ENCODE peak calls at places on chromosomes 13 and 19, in four cellular contexts. A is WERI-Rb-1, Y is brain microvascular endothelial cell, V is dorsolateral prefrontal cortex. J is an unnamed sample.

GRCh38 chr19:50486823-50487515 is 10.3 kb upstream of the GARIN5A start:
- DNase-seq in A (peak; percentile 82), Y (peak; percentile 59), V (no peak), J (peak; percentile 37)

GRCh38 chr13:33311040-33311439 is 25.5 kb upstream of the STARD13 start:
- DNase-seq in A (no peak), Y (no peak), V (no peak), J (no peak)

GRCh38 chr13:98174321-98174720 is 2.7 kb downstream of the RNF113B start:
- DNase-seq in A (no peak), Y (no peak), V (no peak), J (no peak)

GRCh38 chr19:30221176-30221575 is 151.0 kb upstream of the ZNF536 start:
- DNase-seq in A (no peak), Y (no peak), V (no peak), J (no peak)

GRCh38 chr19:5575553-5575952 is 7.8 kb upstream of the TINCR start:
- DNase-seq in A (no peak), Y (no peak), V (no peak), J (no peak)

GRCh38 chr19:16882146-16882545 is 6.7 kb upstream of the F2RL3 start:
- DNase-seq in A (no peak), Y (no peak), V (no peak), J (no peak)

GRCh38 chr19:18777725-18778389 is 13.2 kb downstream of the COMP start:
- DNase-seq in A (no peak), Y (no peak), V (no peak), J (no peak)

GRCh38 chr19:3115916-3116602 is 19.8 kb upstream of the GNA15 start:
- DNase-seq in A (no peak), Y (no peak), V (no peak), J (no peak)

GRCh38 chr13:113951246-113951999 is 22.5 kb downstream of the C13orf46 start:
- DNase-seq in A (peak; percentile 96), Y (peak; percentile 31), V (peak; percentile 63), J (no peak)

DNA sequence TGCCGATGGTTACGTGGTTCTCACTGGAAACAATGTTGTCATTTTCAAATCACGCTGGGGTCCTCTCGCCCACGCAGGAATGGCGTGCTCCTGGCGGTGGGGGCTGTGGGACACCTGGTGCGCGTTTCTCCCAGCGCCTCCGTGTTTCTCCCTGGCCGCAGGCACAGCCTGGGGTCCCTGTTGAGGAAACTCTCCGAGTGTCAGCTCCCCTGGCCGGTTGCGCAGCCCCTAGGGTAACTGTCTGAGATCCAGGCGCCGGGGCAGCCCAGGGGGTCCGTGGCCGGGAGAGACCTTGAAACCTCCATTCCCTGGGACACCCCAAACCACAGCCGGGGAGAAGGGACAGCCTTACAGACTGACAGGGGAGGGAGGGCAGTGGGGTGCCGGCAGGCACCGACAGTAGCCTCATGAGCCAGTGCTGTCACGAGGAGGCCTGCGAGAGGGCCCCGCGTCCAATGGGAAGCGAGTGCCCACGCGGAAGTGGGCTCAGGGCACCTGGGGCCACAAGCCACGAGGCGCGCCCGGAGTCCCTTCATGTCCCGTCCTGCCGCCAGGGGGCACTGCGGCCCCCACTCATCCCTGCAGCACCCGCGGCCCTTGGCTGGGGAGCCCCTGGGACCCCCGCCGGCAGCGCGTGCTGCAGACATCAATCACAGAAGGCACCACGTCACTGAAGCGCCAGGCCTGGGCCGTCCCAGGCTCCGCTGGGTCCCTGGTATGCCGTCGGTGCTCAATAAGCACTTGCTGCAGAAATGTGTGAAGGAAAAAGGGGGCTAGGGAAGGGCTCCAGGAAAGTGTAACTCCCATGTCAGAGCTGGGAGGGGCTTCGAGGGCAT is 9.5 kb downstream of the ADAMTSL5 start:
- DNase-seq in A (peak; percentile 70), Y (peak; percentile 14), V (peak; percentile 59), J (peak; percentile 43)
- H3K4me3 ChIP-seq in A (no peak overlapping the region), Y (no peak overlapping the region), V (no peak overlapping the region), J (no peak overlapping the region)

GRCh38 chr19:11204943-11205349 is 7.6 kb upstream of the KANK2 start:
- DNase-seq in A (no peak), Y (no peak), V (no peak), J (no peak)
- H3K27ac ChIP-seq in A (no peak overlapping the region), Y (no peak overlapping the region), V (no peak overlapping the region), J (no peak overlapping the region)

GRCh38 chr13:20090349-20090748 is 70.5 kb downstream of the GJA3 start:
- DNase-seq in A (no peak), Y (no peak), V (no peak), J (no peak)
- TF ChIP-seq CTCF in A (no peak), Y (no peak), V (peak; percentile 37), J (no peak)

GRCh38 chr13:24716446-24716845 is 36.2 kb downstream of the ATP12A start:
- DNase-seq in A (no peak), Y (no peak), V (no peak), J (no peak)
- H3K4me3 ChIP-seq in A (no peak overlapping the region), Y (no peak overlapping the region), V (no peak overlapping the region), J (no peak overlapping the region)

DNA sequence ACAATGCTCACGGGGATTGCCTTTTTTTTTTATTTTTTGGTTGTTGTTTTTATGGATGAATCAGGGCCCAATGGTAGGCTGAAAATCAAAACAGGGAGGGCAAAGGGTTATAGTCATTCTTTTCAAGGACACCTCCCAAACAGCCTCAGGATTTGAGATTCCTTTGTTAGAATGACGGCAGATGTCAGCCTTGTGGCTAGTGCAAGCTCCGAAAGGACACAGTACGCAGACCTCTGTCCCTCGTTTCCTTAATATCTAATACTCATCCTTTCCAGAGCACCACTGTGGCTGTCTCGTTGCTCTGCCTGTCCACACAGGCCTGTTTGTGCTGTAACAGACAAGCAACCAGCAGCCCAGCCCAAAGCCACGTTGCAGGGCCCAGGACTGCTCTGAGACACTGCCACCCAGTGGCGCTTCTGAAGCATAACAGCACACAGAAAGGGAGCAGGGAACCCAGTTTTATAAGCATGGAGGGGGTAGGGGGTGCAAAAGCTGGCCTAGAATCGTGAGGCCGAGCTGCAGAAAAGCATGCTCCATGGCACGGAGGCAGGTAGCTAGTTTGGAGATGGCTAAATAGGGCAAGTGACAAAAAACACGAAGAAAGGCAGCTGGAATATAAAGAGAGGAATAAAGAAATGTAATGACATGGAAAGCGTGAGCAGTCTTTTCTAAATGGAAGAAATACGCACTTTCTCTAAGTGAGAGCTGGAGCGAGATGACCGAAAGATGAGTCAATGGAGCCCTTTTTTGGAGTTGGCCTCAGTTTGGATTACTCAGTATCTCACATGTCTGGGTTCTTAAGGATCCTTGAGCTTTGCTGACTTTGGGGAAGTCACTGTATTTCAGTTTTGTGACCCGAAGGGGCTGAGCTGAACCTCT is 40.7 kb upstream of the MEDAG start:
- DNase-seq in A (peak; percentile 65), Y (peak; percentile 91), V (peak; percentile 57), J (peak; percentile 61)
- H3K27ac ChIP-seq in A (peak overlapping the region; percentile 79), Y (peak overlapping the region; percentile 99), V (peak overlapping the region; percentile 49), J (no peak overlapping the region)

DNA sequence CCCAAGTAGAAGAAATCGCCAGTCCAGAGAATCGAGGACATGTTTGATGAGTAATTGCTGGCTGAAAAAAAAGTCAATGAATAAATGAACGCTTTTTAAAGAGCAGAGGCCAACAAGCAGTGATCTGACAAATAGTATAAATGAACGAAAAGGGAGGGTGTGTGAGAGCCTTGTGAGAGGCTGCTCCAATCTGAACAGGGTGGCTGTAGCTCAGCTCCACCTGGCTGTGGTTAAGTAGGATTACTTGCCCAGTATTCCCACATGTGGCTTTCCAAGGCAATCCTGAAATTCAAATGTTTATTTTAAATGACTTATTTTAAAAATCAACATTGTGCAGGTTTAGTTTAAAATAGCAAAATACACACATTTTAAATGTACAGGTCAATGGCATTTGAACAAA is 117.0 kb downstream of the TSHZ3 start:
- DNase-seq in A (no peak), Y (no peak), V (no peak), J (no peak)
- TF ChIP-seq CTCF in A (peak; percentile 30), Y (no peak), V (no peak), J (no peak)

GRCh38 chr19:953501-954271 is 27.9 kb downstream of the ARID3A start:
- DNase-seq in A (no peak), Y (no peak), V (no peak), J (no peak)
- H3K4me3 ChIP-seq in A (no peak overlapping the region), Y (no peak overlapping the region), V (no peak overlapping the region), J (no peak overlapping the region)

GRCh38 chr19:1825909-1826556 is 14.0 kb upstream of the ATP8B3 start:
- DNase-seq in A (peak; percentile 86), Y (peak; percentile 44), V (peak; percentile 73), J (peak; percentile 64)
- H3K27ac ChIP-seq in A (no peak overlapping the region), Y (no peak overlapping the region), V (no peak overlapping the region), J (no peak overlapping the region)

DNA sequence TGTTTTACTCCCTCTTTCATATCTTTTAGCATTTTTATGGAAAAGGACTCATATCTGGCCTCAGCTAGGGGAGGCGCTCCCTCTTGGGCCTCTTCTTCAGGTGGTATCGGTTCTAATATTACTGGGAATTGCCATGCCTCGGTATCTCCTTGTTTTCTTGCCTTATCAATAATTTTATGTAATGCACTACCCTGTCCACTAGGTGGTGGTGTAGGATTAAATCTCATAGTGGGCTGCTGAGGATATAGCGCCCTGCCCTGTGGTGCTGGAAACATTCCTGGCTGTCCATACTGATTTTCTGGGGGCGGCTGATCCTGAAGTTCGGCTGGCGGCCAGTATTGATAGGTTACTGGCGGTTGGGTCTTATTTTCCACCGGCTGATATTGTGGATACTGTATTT is 35.8 kb downstream of the ZNF420 start:
- DNase-seq in A (peak; percentile 7), Y (no peak), V (no peak), J (no peak)
- TF ChIP-seq CTCF in A (peak; percentile 46), Y (peak; percentile 34), V (no peak), J (peak; percentile 22)